ENCODE peak calls at places on chromosomes 7 and 10, in ten cellular contexts. U is CD4-positive, alpha-beta T cell; T is HT1080; M is activated T-helper 1 cell treated with Interleukin-2 at 50 U/mL for 16 hours; Z is IMR-90; X is CD4-positive, CD25-positive, alpha-beta regulatory T cell; D is transverse colon; S is GM23338; G is stimulated activated naive CD4-positive, alpha-beta T cell; K is Ammon's horn. O is an unnamed sample.

GRCh38 chr7:98315318-98315993 is 34.0 kb downstream of the BRI3 start:
- DNase-seq in D (no peak), M (no peak), X (no peak), U (no peak), Z (no peak), S (no peak), K (no peak), G (no peak), T (no peak), O (no peak)

GRCh38 chr10:46248651-46249131 is 38.1 kb upstream of the ANTXRL start:
- DNase-seq in G (no peak), K (no peak), M (no peak), X (no peak), T (no peak), D (no peak), Z (no peak), S (no peak), U (no peak), O (no peak)

GRCh38 chr10:45339896-45340295 is 24.5 kb upstream of the OR13A1 start:
- DNase-seq in U (no peak), M (no peak), T (no peak), Z (no peak), K (no peak), S (no peak), X (no peak), G (no peak), D (no peak), O (no peak)

GRCh38 chr7:105256621-105257283 is 132.0 kb downstream of the SRPK2 start:
- DNase-seq in M (no peak), Z (no peak), T (no peak), X (no peak), G (no peak), S (no peak), D (no peak), U (no peak), K (no peak), O (no peak)

GRCh38 chr10:108445746-108446145 is 1281.2 kb upstream of the SORCS1 start:
- DNase-seq in Z (no peak), U (no peak), D (no peak), G (no peak), X (no peak), T (no peak), K (no peak), M (no peak), S (no peak), O (peak; percentile 35)

GRCh38 chr10:24417053-24417452 is 208.1 kb downstream of the KIAA1217 start:
- DNase-seq in M (no peak), S (no peak), T (no peak), Z (no peak), G (no peak), U (no peak), D (no peak), K (no peak), X (no peak), O (no peak)

GRCh38 chr10:14705548-14706234 is 69.0 kb downstream of the FAM107B start:
- DNase-seq in G (no peak), M (no peak), K (no peak), U (no peak), T (no peak), Z (no peak), S (peak; percentile 28), D (no peak), X (no peak), O (no peak)

GRCh38 chr7:482521-483083 is 37.0 kb downstream of the PDGFA start:
- DNase-seq in S (no peak), D (no peak), K (no peak), T (no peak), G (no peak), M (no peak), U (no peak), X (no peak), Z (no peak), O (no peak)

GRCh38 chr7:2261611-2262010 is 19.6 kb downstream of the NUDT1 start:
- DNase-seq in T (no peak), U (no peak), K (peak; percentile 64), Z (no peak), S (no peak), X (no peak), M (no peak), G (peak; percentile 46), D (no peak), O (no peak)

GRCh38 chr10:110165867-110166266 is 41.5 kb upstream of the MXI1 start:
- DNase-seq in G (no peak), U (no peak), D (no peak), M (no peak), S (no peak), X (no peak), T (no peak), K (no peak), Z (no peak), O (no peak)

GRCh38 chr10:35781643-35782035 is 139.5 kb upstream of the FZD8 start:
- DNase-seq in D (peak; percentile 17), T (peak; percentile 8), K (no peak), M (no peak), X (no peak), U (no peak), G (no peak), Z (no peak), S (peak; percentile 81), O (peak; percentile 16)

GRCh38 chr10:101660268-101660667 is 34.7 kb downstream of the FBXW4 start:
- DNase-seq in K (no peak), U (no peak), D (no peak), Z (no peak), M (no peak), X (no peak), T (no peak), G (no peak), S (no peak), O (no peak)

GRCh38 chr10:31650010-31650409 is 278.6 kb downstream of the ARHGAP12 start:
- DNase-seq in D (peak; percentile 59), M (no peak), T (peak; percentile 76), X (no peak), K (peak; percentile 60), Z (peak; percentile 92), U (no peak), S (no peak), G (no peak), O (peak; percentile 18)

GRCh38 chr7:17830206-17830605 is 110.1 kb downstream of the SNX13 start:
- DNase-seq in M (no peak), G (no peak), T (no peak), K (no peak), X (no peak), D (no peak), S (no peak), Z (no peak), U (no peak), O (no peak)

GRCh38 chr7:29127527-29127926 is 18.8 kb downstream of the CPVL start:
- DNase-seq in Z (no peak), M (no peak), X (no peak), G (no peak), D (no peak), S (peak; percentile 25), T (no peak), K (no peak), U (no peak), O (no peak)

GRCh38 chr10:43000651-43001426 is 76.0 kb upstream of the RET start:
- DNase-seq in T (no peak), X (no peak), M (no peak), S (no peak), U (no peak), D (no peak), G (no peak), K (no peak), Z (no peak), O (no peak)

GRCh38 chr10:102650655-102651454 is 6.6 kb downstream of the TRIM8 start:
- DNase-seq in Z (no peak), X (no peak), D (no peak), M (no peak), G (no peak), T (no peak), U (no peak), S (no peak), K (peak; percentile 29), O (no peak)

GRCh38 chr10:2839081-2839725 is 228.1 kb upstream of the PFKP start:
- DNase-seq in X (no peak), K (peak; percentile 11), T (peak; percentile 24), U (no peak), S (peak; percentile 85), D (peak; percentile 41), Z (peak; percentile 6), G (no peak), M (no peak), O (peak; percentile 57)

GRCh38 chr7:81236560-81236959 is 317.7 kb upstream of the SEMA3C start:
- DNase-seq in S (no peak), T (no peak), Z (no peak), K (no peak), D (no peak), G (no peak), X (no peak), M (no peak), U (no peak), O (peak; percentile 8)

GRCh38 chr7:25669954-25670841 is 441.9 kb upstream of the NPVF start:
- DNase-seq in K (peak; percentile 12), G (no peak), M (no peak), Z (no peak), S (no peak), D (peak; percentile 24), U (no peak), X (no peak), T (no peak), O (no peak)

GRCh38 chr10:91198781-91199180 is 21.7 kb upstream of the PCGF5 start:
- DNase-seq in S (no peak), T (no peak), U (no peak), D (no peak), K (no peak), M (no peak), G (peak; percentile 15), X (no peak), Z (peak; percentile 85), O (peak; percentile 36)

GRCh38 chr7:111089822-111090426 is 1.0 kb upstream of the LRRN3 start:
- DNase-seq in D (no peak), X (no peak), G (peak; percentile 41), U (no peak), K (peak; percentile 60), T (peak; percentile 52), M (no peak), Z (peak; percentile 64), S (peak; percentile 78), O (peak; percentile 64)

GRCh38 chr10:21246178-21246577 is 279.3 kb downstream of the SKIDA1 start:
- DNase-seq in X (no peak), M (no peak), K (no peak), G (no peak), T (no peak), D (no peak), S (no peak), U (no peak), Z (no peak), O (no peak)

GRCh38 chr7:94043299-94043698 is 39.1 kb upstream of the BET1 start:
- DNase-seq in K (no peak), S (no peak), X (no peak), D (no peak), M (no peak), G (no peak), Z (peak; percentile 69), T (peak; percentile 90), U (no peak), O (peak; percentile 69)

GRCh38 chr10:99548041-99548530 is 15.3 kb downstream of the NKX2-3 start:
- DNase-seq in T (peak; percentile 70), D (no peak), Z (peak; percentile 8), K (no peak), S (peak; percentile 71), U (no peak), G (no peak), M (no peak), X (no peak), O (no peak)